ENCODE peak calls at places on chromosome 5, in six cellular contexts. S is OCI-LY7, Q is thoracic aorta, A is psoas muscle, J is left lung, N is uterus. R is an unnamed sample.

GRCh38 chr5:92665506-92665905 is 915.5 kb downstream of the NR2F1-AS1 start:
- DNase-seq in S (no peak), J (no peak), A (no peak), Q (no peak), N (no peak), R (no peak)

GRCh38 chr5:80103375-80103774 is 68.2 kb downstream of the THBS4 start:
- DNase-seq in Q (no peak), S (no peak), J (no peak), A (no peak), N (no peak), R (no peak)

GRCh38 chr5:80036621-80037020 is 1.5 kb downstream of the THBS4 start:
- DNase-seq in A (no peak), N (no peak), S (no peak), J (no peak), Q (no peak), R (no peak)

GRCh38 chr5:150377964-150378694 is 20.6 kb downstream of the TCOF1 start:
- DNase-seq in A (no peak), J (no peak), Q (no peak), S (no peak), N (peak; percentile 43), R (no peak)

GRCh38 chr5:138495351-138495750 is 30.1 kb downstream of the EGR1 start:
- DNase-seq in Q (no peak), J (no peak), N (no peak), A (no peak), S (no peak), R (no peak)

GRCh38 chr5:174724484-174725260 is at the start of gene MSX2:
- DNase-seq in Q (no peak), N (peak; percentile 66), J (peak; percentile 89), S (no peak), A (peak; percentile 89), R (peak; percentile 6)

GRCh38 chr5:1643651-1644392 is 120.1 kb upstream of the LPCAT1 start:
- DNase-seq in J (peak; percentile 42), A (no peak), S (no peak), N (no peak), Q (no peak), R (no peak)

GRCh38 chr5:670396-671270 is 22.5 kb downstream of the TPPP start:
- DNase-seq in S (no peak), J (peak; percentile 77), Q (no peak), N (no peak), A (no peak), R (no peak)

GRCh38 chr5:10628601-10629000 is 64.7 kb downstream of the ANKRD33B start:
- DNase-seq in A (no peak), S (no peak), Q (no peak), J (no peak), N (no peak), R (no peak)

GRCh38 chr5:23820764-23821471 is 313.5 kb downstream of the PRDM9 start:
- DNase-seq in J (no peak), A (no peak), N (no peak), S (peak; percentile 1), Q (no peak), R (no peak)

GRCh38 chr5:107253246-107253645 is 417.5 kb downstream of the EFNA5 start:
- DNase-seq in N (no peak), Q (no peak), A (no peak), J (no peak), S (no peak), R (no peak)

GRCh38 chr5:134444941-134445471 is 33.3 kb upstream of the CDKN2AIPNL start:
- DNase-seq in N (no peak), Q (no peak), S (no peak), J (no peak), A (no peak), R (no peak)

GRCh38 chr5:178555771-178556211 is 34.4 kb downstream of the COL23A1 start:
- DNase-seq in N (no peak), A (no peak), Q (no peak), J (no peak), S (no peak), R (no peak)

GRCh38 chr5:149924481-149924880 is 20.1 kb downstream of the PDE6A start:
- DNase-seq in Q (no peak), N (no peak), S (no peak), J (no peak), A (no peak), R (no peak)

GRCh38 chr5:90056911-90057705 is 352.4 kb downstream of the CETN3 start:
- DNase-seq in J (peak; percentile 38), N (no peak), A (no peak), S (no peak), Q (no peak), R (no peak)

GRCh38 chr5:110790673-110791072 is 51.9 kb downstream of the SLC25A46 start:
- DNase-seq in N (no peak), A (no peak), S (no peak), J (no peak), Q (no peak), R (no peak)

GRCh38 chr5:151811593-151812321 is 40.0 kb downstream of the G3BP1 start:
- DNase-seq in Q (no peak), J (no peak), S (no peak), A (no peak), N (peak; percentile 36), R (no peak)

GRCh38 chr5:60841361-60841760 is 2.7 kb downstream of the ELOVL7 start:
- DNase-seq in S (no peak), A (no peak), N (no peak), J (no peak), Q (no peak), R (no peak)
- H3K4me3 ChIP-seq in S (no peak overlapping the region), A (no peak overlapping the region), N (no peak overlapping the region), J (no peak overlapping the region), Q (no peak overlapping the region), R (no peak overlapping the region)

DNA sequence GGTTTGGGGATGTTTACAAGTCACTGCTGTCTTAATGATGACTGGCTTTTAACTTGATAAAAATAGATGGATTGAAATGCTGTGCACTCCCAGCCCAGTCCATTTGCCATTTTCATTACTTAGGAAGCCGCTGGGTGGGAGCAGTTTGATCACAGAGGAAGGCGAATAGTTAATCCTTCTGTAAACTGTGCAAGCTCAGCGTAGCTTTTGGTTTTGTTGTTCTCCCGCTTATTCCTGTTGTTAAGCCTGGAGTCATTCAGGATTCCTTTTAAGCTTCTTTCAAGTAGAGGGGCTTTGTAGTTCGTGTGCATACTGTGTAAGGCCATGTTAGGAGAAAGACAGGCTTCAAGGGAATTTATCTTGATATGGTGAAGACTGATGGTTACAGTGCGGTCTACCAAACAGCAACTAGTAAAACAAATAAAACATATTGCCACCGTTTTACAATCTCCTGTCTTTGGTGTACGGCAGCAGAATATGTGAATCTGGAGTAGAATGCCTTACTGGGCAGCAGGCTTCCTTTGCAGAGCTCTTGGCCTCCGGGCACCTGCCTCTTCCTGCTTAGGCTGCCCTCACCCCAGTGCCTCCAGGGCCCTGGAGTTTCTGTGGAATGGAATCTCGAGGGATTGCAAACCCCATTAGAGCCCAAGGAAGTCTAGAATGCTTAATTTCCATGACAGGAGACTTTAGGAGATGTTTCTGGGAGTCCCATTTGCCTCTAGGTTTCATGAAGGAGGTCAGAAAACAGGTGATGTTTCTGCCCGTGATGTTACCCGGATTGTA is 141.4 kb downstream of the TRIO start:
- DNase-seq in S (no peak), J (no peak), A (no peak), N (no peak), Q (no peak), R (no peak)
- H3K36me3 ChIP-seq in S (no peaks in the 10 kb centered on the region), J (peaks cover 45% of the 10 kb centered on the region), A (peaks cover 18% of the 10 kb centered on the region), N (no peaks in the 10 kb centered on the region), Q (peaks cover 11% of the 10 kb centered on the region), R (no peaks in the 10 kb centered on the region)

GRCh38 chr5:96893342-96893741 is 17.0 kb downstream of the ERAP2 start:
- DNase-seq in J (no peak), S (no peak), Q (no peak), N (no peak), A (no peak), R (no peak)

GRCh38 chr5:96901841-96902240 is 25.5 kb downstream of the ERAP2 start:
- DNase-seq in A (no peak), Q (no peak), S (no peak), J (no peak), N (no peak), R (no peak)

GRCh38 chr5:96901384-96901783 is 25.1 kb downstream of the ERAP2 start:
- DNase-seq in Q (no peak), A (no peak), S (no peak), J (no peak), N (no peak), R (no peak)

GRCh38 chr5:96896285-96896711 is 20.0 kb downstream of the ERAP2 start:
- DNase-seq in S (peak; percentile 59), A (no peak), Q (no peak), N (no peak), J (no peak), R (peak; percentile 69)

GRCh38 chr5:96896806-96897205 is 20.5 kb downstream of the ERAP2 start:
- DNase-seq in N (no peak), J (no peak), S (peak; percentile 81), A (no peak), Q (no peak), R (no peak)
- H3K27ac ChIP-seq in N (no peak overlapping the region), J (no peak overlapping the region), S (peak overlapping the region; percentile 73), A (no peak overlapping the region), Q (no peak overlapping the region), R (peak overlapping the region; percentile 56)

DNA sequence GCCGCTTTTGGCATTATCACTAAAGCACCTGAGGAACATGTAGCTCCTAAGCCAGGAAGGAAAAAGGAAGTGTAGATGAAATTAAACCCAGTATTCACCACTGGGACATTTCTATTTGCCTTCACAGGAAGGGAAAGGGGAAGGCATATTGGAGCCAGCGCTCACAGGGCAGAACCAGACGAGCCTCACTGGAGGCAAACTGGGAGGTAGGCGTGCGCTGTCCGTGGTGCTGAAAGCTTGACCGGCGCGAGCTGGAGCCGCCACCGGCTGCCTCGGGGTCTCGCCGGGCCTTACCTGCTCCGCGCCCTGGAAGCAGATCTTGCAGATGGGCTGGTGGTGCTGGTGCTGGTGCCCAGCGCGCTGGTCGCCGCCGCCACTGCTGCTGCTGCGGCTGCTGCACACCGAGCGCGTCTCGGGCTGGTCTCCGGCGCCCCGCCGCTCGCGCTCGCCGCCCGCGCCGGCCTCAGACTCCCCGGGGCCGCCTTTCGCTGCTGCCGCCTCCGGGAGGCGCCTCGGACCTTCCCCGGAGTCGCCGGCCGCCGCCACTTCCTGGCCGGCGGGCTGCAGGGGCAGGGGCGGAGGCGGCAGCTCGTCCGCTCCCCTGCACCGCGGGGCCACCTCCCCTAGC is 732 bp downstream of the MARCHF11 start:
- DNase-seq in Q (no peak), A (peak; percentile 59), N (no peak), S (peak; percentile 2), J (peak; percentile 79), R (no peak)
- H3K4me3 ChIP-seq in Q (no peak overlapping the region), A (no peak overlapping the region), N (no peak overlapping the region), S (no peak overlapping the region), J (no peak overlapping the region), R (no peak overlapping the region)

DNA sequence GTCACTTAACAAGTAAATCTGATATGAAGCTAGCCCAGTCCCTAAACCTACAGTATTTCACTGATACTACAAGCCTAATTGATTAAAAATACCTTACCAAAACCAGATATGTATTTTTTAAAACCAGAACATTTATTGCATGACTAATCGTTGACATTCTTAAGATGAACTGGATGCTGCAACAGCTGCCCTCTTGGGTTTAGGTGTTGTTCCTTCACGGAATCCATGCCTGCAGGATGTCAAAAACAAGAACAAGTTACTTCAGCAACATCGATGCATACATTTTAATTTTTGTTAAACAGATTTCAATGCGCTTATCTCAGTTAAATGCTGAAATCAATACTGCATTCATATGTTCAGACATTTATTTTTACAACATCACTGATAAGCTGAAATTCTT is 2.7 kb downstream of the RPL37 start:
- DNase-seq in A (no peak), N (no peak), S (no peak), J (no peak), Q (no peak), R (no peak)
- H3K36me3 ChIP-seq in A (peaks cover 69% of the 10 kb centered on the region), N (no peaks in the 10 kb centered on the region), S (peaks cover 76% of the 10 kb centered on the region), J (peaks cover 67% of the 10 kb centered on the region), Q (peaks cover 42% of the 10 kb centered on the region), R (peaks cover 64% of the 10 kb centered on the region)

GRCh38 chr5:100898504-100899346 is 4.4 kb downstream of the ST8SIA4 start:
- DNase-seq in N (no peak), A (no peak), J (no peak), Q (no peak), S (peak; percentile 38), R (no peak)
- H3K27ac ChIP-seq in N (no peak overlapping the region), A (no peak overlapping the region), J (no peak overlapping the region), Q (no peak overlapping the region), S (peak overlapping the region; percentile 94), R (peak overlapping the region; percentile 17)